ENCODE peak calls at places on chromosome 4, in ten cellular contexts. H is uterus; O is astrocyte; I is CD8-positive, alpha-beta memory T cell; F is CD4-positive, alpha-beta memory T cell; R is suprapubic skin; T is fibroblast of lung; E is GM23248; A is breast epithelium; Y is lung. J is an unnamed sample.

GRCh38 chr4:12724520-12724919 is 759.6 kb downstream of the RAB28 start:
- DNase-seq in H (no peak), O (no peak), I (no peak), F (no peak), R (no peak), T (no peak), E (peak; percentile 19), A (no peak), Y (no peak), J (no peak)

GRCh38 chr4:119315036-119315435 is 6.9 kb downstream of the FABP2 start:
- DNase-seq in H (no peak), O (no peak), I (no peak), F (no peak), R (no peak), T (no peak), E (peak; percentile 62), A (no peak), Y (no peak), J (no peak)

GRCh38 chr4:184424993-184425758 is 49.2 kb downstream of the IRF2 start:
- DNase-seq in H (no peak), O (no peak), I (no peak), F (no peak), R (no peak), T (peak; percentile 43), E (no peak), A (peak; percentile 25), Y (no peak), J (no peak)

GRCh38 chr4:140233811-140234696 is 80.1 kb upstream of the MAML3 start:
- DNase-seq in H (no peak), O (peak; percentile 83), I (no peak), F (no peak), R (no peak), T (peak; percentile 91), E (peak; percentile 70), A (no peak), Y (no peak), J (no peak)

GRCh38 chr4:114472269-114473032 is 126.2 kb upstream of the UGT8 start:
- DNase-seq in H (no peak), O (no peak), I (no peak), F (no peak), R (no peak), T (no peak), E (no peak), A (no peak), Y (no peak), J (no peak)

GRCh38 chr4:44663539-44664263 is 12.3 kb upstream of the YIPF7 start:
- DNase-seq in H (no peak), O (no peak), I (no peak), F (no peak), R (no peak), T (no peak), E (no peak), A (no peak), Y (no peak), J (no peak)

GRCh38 chr4:3252480-3252828 is 3.5 kb downstream of the MSANTD1 start:
- DNase-seq in H (no peak), O (no peak), I (no peak), F (no peak), R (no peak), T (no peak), E (no peak), A (no peak), Y (no peak), J (no peak)

GRCh38 chr4:169492436-169493163 is 119.8 kb downstream of the NEK1 start:
- DNase-seq in H (no peak), O (peak; percentile 4), I (no peak), F (peak; percentile 26), R (no peak), T (peak; percentile 55), E (peak; percentile 65), A (no peak), Y (no peak), J (no peak)

DNA sequence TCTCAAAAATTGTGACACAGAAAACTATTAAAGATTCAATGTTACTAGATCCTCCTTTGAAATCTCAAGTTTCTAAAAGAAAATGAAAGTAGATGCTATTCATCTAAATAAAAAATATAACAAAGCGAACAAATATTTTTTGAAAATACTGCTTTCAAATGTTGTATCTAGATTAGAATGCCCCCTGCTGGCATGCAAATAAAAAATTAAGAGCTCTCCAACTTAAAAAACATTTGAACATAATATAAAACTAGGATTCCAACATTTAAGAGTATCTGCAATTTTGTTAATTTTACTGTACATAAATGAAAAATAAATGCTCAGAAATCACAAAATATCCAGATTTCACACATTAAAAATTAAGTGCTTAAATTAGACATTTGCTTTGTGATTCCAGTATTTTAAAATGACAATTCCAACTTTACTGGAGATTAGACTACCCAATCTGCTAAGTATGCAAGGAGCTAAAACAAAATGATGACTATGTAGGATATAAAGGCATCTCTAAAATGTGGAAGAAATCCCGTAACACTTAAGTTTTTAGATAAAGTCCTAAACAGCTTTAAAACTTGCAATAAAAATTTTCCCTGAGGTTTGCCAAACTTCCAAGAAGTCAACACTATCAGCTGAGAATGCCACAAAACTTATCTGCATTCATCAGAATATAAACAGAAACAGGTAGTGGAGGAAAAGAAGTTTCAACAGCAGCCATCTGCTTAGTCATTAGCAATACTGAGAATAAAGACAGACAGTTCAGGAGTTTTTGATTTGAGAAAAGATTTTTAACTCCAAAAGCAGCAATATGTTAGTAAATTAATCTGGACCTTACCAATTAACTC is 32.6 kb downstream of the DHX15 start:
- DNase-seq in H (no peak), O (peak; percentile 69), I (no peak), F (peak; percentile 13), R (no peak), T (peak; percentile 56), E (peak; percentile 55), A (no peak), Y (no peak), J (no peak)
- H3K36me3 ChIP-seq in H (no peaks in the 10 kb centered on the region), O (peaks cover 35% of the 10 kb centered on the region), I (peaks cover 10% of the 10 kb centered on the region), F (peaks cover 36% of the 10 kb centered on the region), R (peaks cover 36% of the 10 kb centered on the region), T (no peaks in the 10 kb centered on the region), E (peaks cover 35% of the 10 kb centered on the region), A (no peaks in the 10 kb centered on the region), Y (peaks cover 4% of the 10 kb centered on the region), J (peaks cover 17% of the 10 kb centered on the region)

GRCh38 chr4:167222098-167222497 is 12.2 kb downstream of the SPOCK3 start:
- DNase-seq in H (no peak), O (no peak), I (no peak), F (no peak), R (no peak), T (no peak), E (no peak), A (no peak), Y (no peak), J (no peak)

GRCh38 chr4:167216783-167217182 is 17.5 kb downstream of the SPOCK3 start:
- DNase-seq in H (no peak), O (no peak), I (no peak), F (no peak), R (no peak), T (no peak), E (no peak), A (no peak), Y (no peak), J (no peak)

GRCh38 chr4:167219090-167219489 is 15.2 kb downstream of the SPOCK3 start:
- DNase-seq in H (no peak), O (no peak), I (no peak), F (no peak), R (no peak), T (no peak), E (no peak), A (no peak), Y (no peak), J (no peak)

GRCh38 chr4:167221074-167221473 is 13.2 kb downstream of the SPOCK3 start:
- DNase-seq in H (no peak), O (no peak), I (no peak), F (no peak), R (no peak), T (no peak), E (no peak), A (no peak), Y (no peak), J (no peak)

GRCh38 chr4:167218022-167218608 is 16.2 kb downstream of the SPOCK3 start:
- DNase-seq in H (no peak), O (no peak), I (no peak), F (no peak), R (no peak), T (no peak), E (no peak), A (no peak), Y (peak; percentile 64), J (no peak)
- H3K36me3 ChIP-seq in H (no peaks in the 10 kb centered on the region), O (no peaks in the 10 kb centered on the region), I (no peaks in the 10 kb centered on the region), F (no peaks in the 10 kb centered on the region), R (no peaks in the 10 kb centered on the region), T (no peaks in the 10 kb centered on the region), E (no peaks in the 10 kb centered on the region), A (no peaks in the 10 kb centered on the region), Y (no peaks in the 10 kb centered on the region), J (no peaks in the 10 kb centered on the region)

GRCh38 chr4:174408841-174409552 is 113.3 kb downstream of the HPGD start:
- DNase-seq in H (no peak), O (no peak), I (no peak), F (no peak), R (no peak), T (no peak), E (no peak), A (no peak), Y (no peak), J (no peak)

GRCh38 chr4:174405923-174406322 is 116.4 kb downstream of the HPGD start:
- DNase-seq in H (no peak), O (no peak), I (no peak), F (no peak), R (no peak), T (no peak), E (no peak), A (no peak), Y (no peak), J (no peak)

GRCh38 chr4:174404677-174405076 is 117.6 kb downstream of the HPGD start:
- DNase-seq in H (no peak), O (no peak), I (no peak), F (no peak), R (no peak), T (no peak), E (no peak), A (no peak), Y (no peak), J (no peak)

GRCh38 chr4:174403177-174403543 is 119.1 kb downstream of the HPGD start:
- DNase-seq in H (no peak), O (no peak), I (no peak), F (no peak), R (no peak), T (no peak), E (no peak), A (no peak), Y (no peak), J (no peak)

DNA sequence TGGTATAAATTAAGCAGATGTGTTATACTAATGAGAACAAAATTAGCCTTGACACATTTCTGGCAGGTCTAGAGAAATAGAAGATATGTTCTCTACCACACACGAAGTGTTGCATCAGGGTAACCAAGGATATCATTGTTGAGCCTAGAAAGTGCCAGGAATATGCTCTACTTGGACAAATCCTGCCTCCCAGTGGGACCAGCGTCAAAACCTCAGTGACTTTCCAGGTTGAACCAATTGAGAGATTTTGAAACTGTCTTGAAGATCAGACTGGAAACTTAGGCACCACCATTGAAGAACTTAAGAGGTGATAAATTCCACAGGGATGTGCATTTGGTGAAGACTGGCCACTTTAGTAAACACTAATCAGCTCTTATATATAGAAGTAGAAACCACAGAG is 115.9 kb downstream of the HPGD start:
- DNase-seq in H (no peak), O (no peak), I (no peak), F (no peak), R (no peak), T (no peak), E (no peak), A (no peak), Y (no peak), J (no peak)
- H3K36me3 ChIP-seq in H (no peaks in the 10 kb centered on the region), O (no peaks in the 10 kb centered on the region), I (no peaks in the 10 kb centered on the region), F (no peaks in the 10 kb centered on the region), R (no peaks in the 10 kb centered on the region), T (no peaks in the 10 kb centered on the region), E (no peaks in the 10 kb centered on the region), A (no peaks in the 10 kb centered on the region), Y (no peaks in the 10 kb centered on the region), J (no peaks in the 10 kb centered on the region)

GRCh38 chr4:1231637-1232360 is 17.1 kb downstream of the CTBP1 start:
- DNase-seq in H (no peak), O (no peak), I (no peak), F (no peak), R (no peak), T (no peak), E (peak; percentile 26), A (no peak), Y (no peak), J (no peak)
- H3K36me3 ChIP-seq in H (no peaks in the 10 kb centered on the region), O (peaks cover 23% of the 10 kb centered on the region), I (peaks cover 29% of the 10 kb centered on the region), F (peaks cover 58% of the 10 kb centered on the region), R (peaks cover 84% of the 10 kb centered on the region), T (peaks cover 67% of the 10 kb centered on the region), E (peaks cover 3% of the 10 kb centered on the region), A (no peaks in the 10 kb centered on the region), Y (peaks cover 83% of the 10 kb centered on the region), J (peaks cover 51% of the 10 kb centered on the region)